ENCODE peak calls at places on chromosomes 5 and 9, in four cellular contexts. E, Q, S and F are unnamed samples.

GRCh38 chr5:16489322-16489791 is 23.8 kb upstream of the ZNF622 start:
- DNase-seq in S (no peak), E (no peak), Q (peak), F (no peak)

GRCh38 chr5:34914671-34915138 is 599 bp downstream of the RAD1 start:
- DNase-seq in E (peak), S (peak), Q (no peak), F (no peak)

GRCh38 chr9:134166374-134166773 is 2.0 kb upstream of the RNU6ATAC start:
- DNase-seq in E (no peak), S (no peak), Q (no peak), F (no peak)

GRCh38 chr9:86549434-86549833 is 195.2 kb upstream of the TUT7 start:
- DNase-seq in Q (peak), E (no peak), S (peak), F (no peak)

GRCh38 chr9:84381508-84381907 is 41.0 kb upstream of the SLC28A3 start:
- DNase-seq in S (no peak), E (no peak), Q (no peak), F (no peak)

GRCh38 chr5:111975133-111975532 is 218.1 kb upstream of the NREP start:
- DNase-seq in S (no peak), Q (no peak), E (no peak), F (no peak)

GRCh38 chr9:114804504-114804903 is 1.3 kb downstream of the TNFSF15 start:
- DNase-seq in Q (peak), S (peak), E (peak), F (no peak)

GRCh38 chr5:80061005-80061404 is 25.9 kb downstream of the THBS4 start:
- DNase-seq in Q (no peak), S (no peak), E (no peak), F (no peak)

GRCh38 chr9:128114326-128115186 is 13.0 kb downstream of the PTGES2 start:
- DNase-seq in E (peak), S (no peak), Q (no peak), F (no peak)

GRCh38 chr9:122158202-122158601 is 1.4 kb downstream of the NDUFA8 start:
- DNase-seq in S (peak), E (peak), Q (peak), F (peak)

GRCh38 chr9:34954225-34954624 is 3.9 kb upstream of the PHF24 start:
- DNase-seq in S (no peak), Q (no peak), E (no peak), F (no peak)

GRCh38 chr5:132073231-132074013 is at the start of gene CSF2:
- DNase-seq in Q (no peak), E (no peak), S (peak), F (no peak)

GRCh38 chr9:77464591-77465125 is 183.5 kb downstream of the GNA14 start:
- DNase-seq in E (no peak), S (no peak), Q (peak), F (no peak)

GRCh38 chr5:160105686-160106085 is 13.6 kb downstream of the PWWP2A start:
- DNase-seq in E (no peak), S (no peak), Q (no peak), F (no peak)

GRCh38 chr5:149141224-149141956 is at the start of gene ABLIM3:
- DNase-seq in S (peak), Q (no peak), E (peak), F (no peak)

GRCh38 chr5:147512640-147513334 is 2.9 kb upstream of the DPYSL3 start:
- DNase-seq in S (no peak), E (no peak), Q (no peak), F (no peak)

GRCh38 chr9:86405086-86405491 is 50.9 kb upstream of the TUT7 start:
- DNase-seq in S (no peak), Q (no peak), E (no peak), F (no peak)

GRCh38 chr9:96574455-96574854 is 45.2 kb downstream of the CDC14B start:
- DNase-seq in Q (no peak), S (no peak), E (no peak), F (no peak)

GRCh38 chr9:18585996-18586395 is 112.0 kb downstream of the ADAMTSL1 start:
- DNase-seq in E (no peak), S (no peak), Q (no peak), F (no peak)

GRCh38 chr5:126492939-126493338 is 69.7 kb downstream of the GRAMD2B start:
- DNase-seq in E (no peak), S (no peak), Q (no peak), F (no peak)

GRCh38 chr9:134967547-134967930 is 49.8 kb upstream of the FCN1 start:
- DNase-seq in Q (no peak), E (peak), S (no peak), F (no peak)

GRCh38 chr9:86352440-86353106 is 1.6 kb downstream of the TUT7 start:
- DNase-seq in S (no peak), E (no peak), Q (no peak), F (no peak)

GRCh38 chr5:81986126-81986525 is 14.3 kb downstream of the ATG10 start:
- DNase-seq in S (no peak), E (no peak), Q (no peak), F (no peak)

GRCh38 chr9:34572092-34572491 is 17.4 kb downstream of the CNTFR start:
- DNase-seq in S (no peak), E (peak), Q (no peak), F (no peak)

GRCh38 chr5:66872688-66873333 is 276.6 kb downstream of the MAST4 start:
- DNase-seq in E (no peak), Q (no peak), S (no peak), F (no peak)

GRCh38 chr5:34686762-34687268 is 30.7 kb downstream of the RAI14 start:
- DNase-seq in S (peak), Q (peak), E (peak), F (peak)

GRCh38 chr9:214488-215448 is at the start of gene DOCK8:
- DNase-seq in S (no peak), Q (no peak), E (peak), F (peak)
- H3K27ac ChIP-seq in S (no peak), Q (no peak), E (peak), F (peak)

GRCh38 chr5:158463188-158463587 is 604.2 kb upstream of the CLINT1 start:
- DNase-seq in E (no peak), S (no peak), Q (no peak), F (no peak)
- H3K27ac ChIP-seq in E (no peak), S (no peak), Q (no peak), F (no peak)

GRCh38 chr5:145848854-145849253 is 13.7 kb upstream of the PRELID2 start:
- DNase-seq in S (peak), Q (no peak), E (no peak), F (no peak)

GRCh38 chr5:145852990-145853389 is 17.8 kb upstream of the PRELID2 start:
- DNase-seq in Q (no peak), S (no peak), E (no peak), F (no peak)

GRCh38 chr5:145846087-145846486 is 10.9 kb upstream of the PRELID2 start:
- DNase-seq in S (no peak), Q (no peak), E (no peak), F (no peak)

DNA sequence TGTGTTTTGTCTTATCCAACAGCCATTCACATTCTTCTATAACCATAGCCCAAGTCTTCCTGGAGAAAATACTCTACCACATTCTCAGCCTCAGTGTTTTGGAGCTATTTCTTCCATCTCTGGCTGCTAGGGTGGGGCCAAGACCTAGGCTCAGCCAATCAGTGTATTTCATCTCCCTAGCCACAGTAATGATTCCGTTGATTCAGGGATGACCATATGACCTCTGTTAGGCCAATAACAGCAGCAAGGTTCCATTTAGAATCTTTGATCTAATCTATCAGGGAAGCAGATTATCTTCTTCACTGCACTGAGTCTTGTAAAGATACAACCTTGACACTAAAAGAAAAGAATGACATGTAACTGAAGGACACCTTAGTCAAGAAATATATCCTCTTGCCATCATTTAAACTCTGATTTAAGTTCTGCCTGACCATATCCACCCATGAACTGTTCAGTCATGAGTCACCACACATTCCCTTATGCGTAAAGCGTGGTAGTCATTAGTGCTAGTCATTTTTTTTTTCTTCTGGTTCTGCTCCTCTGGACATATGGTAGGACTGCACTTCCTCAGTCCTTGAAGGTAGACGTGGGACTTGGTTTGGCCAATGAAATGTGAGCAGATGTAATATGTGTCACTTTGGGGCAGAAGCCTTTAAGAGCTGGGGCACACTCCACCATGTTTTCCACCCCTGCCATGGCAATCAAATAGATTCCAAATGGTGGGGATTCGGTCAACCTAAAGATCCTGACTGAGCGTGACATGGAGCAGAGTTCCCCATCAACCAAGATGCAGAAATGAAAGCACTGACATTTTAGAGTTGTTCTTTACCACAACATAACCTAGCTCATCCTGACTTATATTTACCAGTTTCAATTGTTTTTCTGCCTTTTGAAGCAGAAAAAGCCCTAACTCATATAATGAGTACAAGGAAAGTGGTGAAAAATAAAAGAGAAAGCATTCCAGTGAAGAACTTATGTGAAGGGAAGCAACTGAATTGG is 12.7 kb upstream of the PRELID2 start:
- DNase-seq in Q (peak), S (peak), E (no peak), F (peak)
- H3K27ac ChIP-seq in Q (no peak), S (peak), E (no peak), F (peak)

DNA sequence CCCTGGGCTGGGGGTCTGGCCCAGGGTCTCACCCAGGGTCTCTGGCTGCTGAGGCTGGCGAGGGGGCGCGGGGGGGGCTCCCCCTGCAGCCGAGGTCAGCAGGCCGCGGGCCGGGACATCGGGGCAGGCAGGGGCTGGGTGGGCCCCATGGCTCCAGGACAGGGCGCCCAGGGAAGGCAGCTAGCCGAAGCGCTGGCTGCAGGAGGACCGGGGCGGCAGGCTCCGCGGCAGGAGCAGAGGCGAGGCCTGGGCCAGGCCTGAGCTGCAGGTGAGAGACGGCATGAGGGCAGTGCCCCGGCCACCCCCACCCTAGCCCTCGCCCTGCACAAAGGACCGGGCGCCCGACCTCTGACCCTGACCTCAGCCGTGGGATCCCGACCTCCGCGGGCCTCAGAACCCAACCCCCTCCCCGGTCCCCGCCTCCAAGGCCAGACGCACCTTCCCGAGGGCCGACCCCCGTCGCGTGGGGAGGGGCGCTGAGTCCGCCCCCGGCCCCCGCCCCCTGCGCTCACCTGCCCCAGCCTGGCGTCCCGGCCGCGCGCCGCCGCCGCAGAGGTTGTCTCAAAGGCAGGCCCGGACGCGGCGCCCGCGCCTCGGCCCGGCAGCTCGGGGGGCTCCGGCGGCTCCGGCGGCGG is 446 bp downstream of the RNF208 start:
- DNase-seq in S (no peak), E (no peak), Q (no peak), F (no peak)
- H3K27ac ChIP-seq in S (no peak), E (no peak), Q (no peak), F (peak)

DNA sequence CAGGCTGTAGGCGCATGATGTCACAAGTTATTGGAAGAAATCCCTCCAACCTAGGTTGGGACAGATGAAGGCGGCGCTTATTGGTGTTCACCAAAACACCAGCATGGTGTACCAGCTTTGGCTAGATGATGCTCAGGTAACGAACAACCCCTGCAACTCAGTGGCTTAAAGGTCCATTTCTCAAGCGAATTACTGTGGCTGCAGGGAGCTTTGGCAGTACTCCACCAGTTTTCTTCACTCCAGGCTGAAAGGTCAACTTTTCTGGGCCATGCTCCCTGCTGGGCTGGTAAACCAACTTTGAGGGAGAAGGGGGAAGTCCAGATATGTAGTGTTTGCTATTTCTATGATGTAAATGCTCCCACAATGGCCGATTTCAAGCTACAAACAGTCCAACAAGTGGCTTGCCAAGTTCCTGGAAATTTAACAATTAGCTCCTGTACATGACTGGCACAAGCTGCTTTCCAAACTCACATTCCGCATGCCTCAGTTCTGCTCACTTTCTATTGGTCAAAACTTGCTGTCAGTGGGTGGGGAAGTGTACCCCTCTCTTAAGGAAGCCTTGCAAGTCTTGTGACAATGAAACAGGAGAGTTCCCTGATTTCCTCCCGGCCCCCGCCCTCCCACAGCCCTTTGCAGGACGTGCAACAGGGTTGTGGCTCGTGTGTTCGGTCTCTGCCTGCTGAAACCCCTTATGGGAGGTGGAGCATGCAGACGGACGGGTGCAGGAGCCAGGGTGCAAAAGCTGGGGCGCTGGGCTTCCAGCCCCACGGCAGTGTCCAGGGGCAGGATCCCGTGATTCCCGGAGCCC is 603 bp upstream of the ZBED3 start:
- DNase-seq in E (no peak), S (no peak), Q (no peak), F (no peak)
- H3K27ac ChIP-seq in E (peak), S (no peak), Q (peak), F (peak)

GRCh38 chr5:10552183-10553143 is 11.4 kb upstream of the ANKRD33B start:
- DNase-seq in S (peak), Q (no peak), E (peak), F (peak)
- H3K27ac ChIP-seq in S (peak), Q (peak), E (no peak), F (peak)

DNA sequence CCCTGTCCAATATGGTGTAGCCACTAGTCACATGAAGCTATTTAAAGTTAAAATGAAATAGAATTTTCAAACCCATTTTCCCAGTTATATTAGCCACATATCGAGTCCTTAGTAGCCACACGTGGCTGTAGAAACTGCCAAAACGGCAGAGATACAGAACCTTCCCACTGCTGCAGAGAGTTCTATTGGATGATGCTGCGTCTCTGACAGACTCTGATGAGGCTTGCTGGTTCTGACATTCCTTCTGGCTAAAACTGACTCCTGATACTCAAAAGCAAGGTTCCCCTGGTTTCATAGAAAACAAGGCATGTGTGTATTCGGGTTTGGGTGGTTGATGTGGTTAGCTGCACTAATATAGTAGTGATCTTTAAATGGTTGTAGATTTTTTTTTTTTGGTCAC is 91.5 kb downstream of the TLE4 start:
- DNase-seq in E (no peak), Q (no peak), S (no peak), F (no peak)
- H3K27ac ChIP-seq in E (no peak), Q (no peak), S (no peak), F (no peak)